ENCODE peak calls at places on chromosomes 12 and 14, in ten cellular contexts. X is Peyer's patch, M is tibial nerve, J is transverse colon, B is breast epithelium, K is stomach, E is adrenal gland, U is sigmoid colon, O is uterus, Z is spleen. H is an unnamed sample.

GRCh38 chr14:97978336-97978735 is 1181.2 kb downstream of the VRK1 start:
- DNase-seq in X (peak), J (peak), M (peak), O (peak), Z (peak), E (peak), U (peak), B (peak), K (peak), H (peak)

GRCh38 chr12:121523741-121524140 is 57.1 kb downstream of the KDM2B start:
- DNase-seq in M (no peak), J (no peak), E (no peak), B (no peak), O (no peak), U (no peak), Z (no peak), X (peak), K (no peak), H (no peak)

GRCh38 chr12:59142175-59142574 is 221.9 kb upstream of the LRIG3 start:
- DNase-seq in U (no peak), O (no peak), X (no peak), E (no peak), M (no peak), K (no peak), J (no peak), Z (no peak), B (no peak), H (no peak)

GRCh38 chr12:49138587-49138986 is 7.4 kb upstream of the TUBA1B start:
- DNase-seq in M (no peak), X (no peak), B (no peak), K (no peak), U (no peak), O (no peak), J (no peak), Z (no peak), E (no peak), H (no peak)

GRCh38 chr14:56855891-56856461 is 45.7 kb upstream of the OTX2 start:
- DNase-seq in O (no peak), B (no peak), U (no peak), E (no peak), K (peak), X (no peak), J (peak), M (no peak), Z (no peak), H (no peak)

GRCh38 chr14:51394391-51394790 is 154.3 kb downstream of the TMX1 start:
- DNase-seq in K (no peak), M (no peak), U (no peak), X (no peak), B (no peak), O (no peak), J (no peak), Z (no peak), E (no peak), H (no peak)

GRCh38 chr12:111173391-111174282 is 195.3 kb downstream of the PHETA1 start:
- DNase-seq in Z (no peak), U (no peak), O (no peak), M (no peak), E (no peak), K (no peak), J (no peak), X (no peak), B (no peak), H (no peak)

GRCh38 chr14:69980457-69981414 is 101.5 kb downstream of the SMOC1 start:
- DNase-seq in M (no peak), U (no peak), E (no peak), J (no peak), O (no peak), K (no peak), Z (no peak), X (no peak), B (peak), H (no peak)

GRCh38 chr14:102215071-102215470 is 75.4 kb downstream of the WDR20 start:
- DNase-seq in O (peak), K (no peak), J (no peak), M (peak), B (no peak), Z (no peak), U (peak), X (no peak), E (peak), H (no peak)

GRCh38 chr12:11829764-11830194 is 180.3 kb downstream of the ETV6 start:
- DNase-seq in K (no peak), Z (no peak), U (no peak), J (no peak), O (no peak), E (no peak), M (no peak), X (no peak), B (no peak), H (peak)

GRCh38 chr14:38405851-38406630 is 150.1 kb upstream of the CLEC14A start:
- DNase-seq in O (no peak), X (no peak), B (no peak), K (no peak), E (no peak), J (no peak), Z (no peak), M (no peak), U (no peak), H (no peak)

GRCh38 chr12:65944637-65945036 is 120.4 kb downstream of the HMGA2 start:
- DNase-seq in M (no peak), J (no peak), B (no peak), O (no peak), E (no peak), U (no peak), X (no peak), K (no peak), Z (no peak), H (no peak)

GRCh38 chr12:6195665-6196535 is 4.3 kb upstream of the CD9 start:
- DNase-seq in B (peak), O (peak), J (peak), K (peak), M (peak), E (peak), Z (peak), U (peak), X (peak), H (peak)

DNA sequence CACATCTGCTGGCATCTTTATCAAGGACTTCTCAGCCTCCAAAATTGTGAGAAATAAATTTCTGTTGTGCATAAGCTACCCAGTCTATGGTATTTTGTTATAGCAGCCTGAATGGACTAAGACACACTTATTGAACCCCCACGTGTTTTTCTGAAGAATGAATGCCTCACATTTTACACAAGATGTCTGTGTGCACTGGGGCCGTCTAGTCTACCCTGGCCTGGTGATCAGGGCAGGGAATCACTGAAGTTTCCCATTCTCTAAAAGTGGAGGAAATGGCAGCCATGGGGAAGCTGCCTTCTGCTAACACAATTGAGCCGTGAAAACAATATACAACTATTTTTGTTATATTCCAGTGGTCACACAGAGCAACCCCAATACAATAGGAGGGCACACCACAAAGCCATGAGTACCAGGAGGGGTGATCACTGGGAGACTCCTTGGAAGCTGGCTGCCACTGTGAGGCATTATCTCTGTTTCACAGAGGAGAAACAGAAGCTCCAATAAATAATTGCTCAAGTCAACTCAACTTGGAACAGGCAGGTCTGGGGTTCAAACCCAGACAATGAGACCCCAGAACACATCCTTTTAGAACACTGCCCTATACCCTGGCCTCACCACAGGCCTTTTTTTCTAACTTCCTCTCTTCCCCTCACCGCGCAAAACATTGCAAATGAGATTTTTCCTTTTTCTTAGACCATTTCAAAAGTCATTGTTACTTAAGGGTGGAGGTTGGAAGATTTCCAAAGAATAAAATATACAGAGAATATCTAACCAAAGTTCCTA is 18.3 kb upstream of the LTA4H start:
- DNase-seq in O (no peak), X (no peak), K (no peak), Z (no peak), U (no peak), E (no peak), J (no peak), B (no peak), M (no peak), H (no peak)
- H3K27ac ChIP-seq in O (peak), X (no peak), K (peak), Z (peak), U (no peak), E (no peak), J (peak), B (peak), M (peak), H (no peak)

GRCh38 chr12:107624493-107624892 is 61.1 kb upstream of the PWP1 start:
- DNase-seq in O (no peak), B (no peak), K (no peak), J (no peak), Z (no peak), E (no peak), U (no peak), X (no peak), M (no peak), H (no peak)
- TF ChIP-seq POLR2A in O (no peak), B (no peak), K (no peak), J (no peak), Z (no peak), E (no peak), U (no peak), X (no peak), M (no peak), H (no peak)

DNA sequence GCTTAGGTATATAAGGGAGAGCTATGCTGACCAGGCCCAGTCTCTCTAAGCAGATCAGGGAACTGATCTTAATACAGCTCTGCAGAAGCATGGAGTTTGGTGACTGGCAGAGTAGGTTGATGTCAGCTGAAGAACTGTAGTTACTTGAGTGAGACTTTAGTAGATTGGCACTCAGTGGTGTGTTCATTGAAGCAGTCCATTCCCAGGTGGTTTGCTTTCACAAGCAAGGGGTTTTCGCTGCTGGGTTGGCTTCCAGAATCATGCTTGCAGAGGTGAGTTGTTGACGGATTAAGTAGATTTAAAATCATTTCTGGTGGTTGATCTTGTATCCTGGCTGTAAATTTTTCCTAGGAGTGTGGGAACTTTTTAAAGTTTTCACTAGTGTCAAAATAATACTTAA is 6.5 kb upstream of the DHRS7 start:
- DNase-seq in X (no peak), E (no peak), K (no peak), U (no peak), B (no peak), O (no peak), Z (no peak), J (no peak), M (no peak), H (no peak)
- H3K27ac ChIP-seq in X (no peak), E (no peak), K (no peak), U (no peak), B (no peak), O (no peak), Z (no peak), J (no peak), M (no peak), H (no peak)

GRCh38 chr14:24368562-24369252 is 723 bp downstream of the NFATC4 start:
- DNase-seq in U (peak), B (peak), K (no peak), M (peak), E (peak), X (peak), J (peak), O (peak), Z (peak), H (peak)
- TF ChIP-seq POLR2A in U (no peak), B (no peak), K (no peak), M (peak), E (no peak), X (no peak), J (no peak), O (peak), Z (no peak), H (peak)

DNA sequence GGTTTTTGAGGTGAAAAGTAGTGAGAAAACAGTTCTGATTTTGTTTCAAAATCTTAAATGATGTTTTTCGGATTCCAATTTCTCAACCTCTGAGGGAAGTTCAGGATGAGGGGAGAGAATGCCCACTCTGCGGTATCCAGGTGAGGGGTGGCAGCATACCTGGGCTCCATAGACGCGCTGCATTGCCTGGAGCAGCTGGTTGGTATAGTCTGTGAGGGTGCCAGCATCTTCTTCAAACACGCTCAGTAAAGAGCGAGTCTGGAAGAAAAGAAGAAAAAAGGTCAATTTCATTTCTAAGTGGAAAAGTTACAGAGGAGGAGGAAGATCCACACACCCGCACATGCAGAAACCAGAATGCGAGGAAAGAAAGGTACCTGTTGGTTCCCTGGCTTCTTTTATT is 7.0 kb downstream of the APPL2 start:
- DNase-seq in B (no peak), M (no peak), U (no peak), K (no peak), J (no peak), X (no peak), O (no peak), Z (no peak), E (no peak), H (no peak)
- H3K27ac ChIP-seq in B (peak), M (peak), U (no peak), K (peak), J (peak), X (peak), O (peak), Z (peak), E (no peak), H (no peak)

GRCh38 chr12:104456950-104457745 is 400 bp downstream of the CHST11 start:
- DNase-seq in M (peak), B (peak), U (peak), K (peak), J (peak), Z (peak), X (peak), O (peak), E (peak), H (peak)

GRCh38 chr12:104460041-104460757 is 3.5 kb downstream of the CHST11 start:
- DNase-seq in X (no peak), M (no peak), K (no peak), Z (no peak), U (no peak), E (no peak), O (no peak), B (no peak), J (no peak), H (no peak)

GRCh38 chr12:104457746-104458644 is 1.2 kb downstream of the CHST11 start:
- DNase-seq in K (peak), X (peak), E (peak), U (peak), M (no peak), Z (peak), J (peak), B (no peak), O (peak), H (peak)

GRCh38 chr12:104459556-104459909 is 2.8 kb downstream of the CHST11 start:
- DNase-seq in J (no peak), B (no peak), O (no peak), Z (no peak), K (no peak), X (no peak), M (no peak), E (no peak), U (no peak), H (no peak)

GRCh38 chr12:104458645-104459555 is 2.2 kb downstream of the CHST11 start:
- DNase-seq in J (peak), E (peak), M (peak), K (no peak), U (no peak), O (no peak), B (no peak), X (peak), Z (peak), H (no peak)
- TF ChIP-seq POLR2A in J (no peak), E (no peak), M (no peak), K (no peak), U (no peak), O (no peak), B (no peak), X (no peak), Z (no peak), H (no peak)

GRCh38 chr12:45725631-45726593 is 3.6 kb upstream of the ARID2 start:
- DNase-seq in M (peak), K (no peak), E (peak), Z (peak), J (peak), B (no peak), U (no peak), O (no peak), X (peak), H (no peak)
- H3K27ac ChIP-seq in M (peak), K (peak), E (peak), Z (peak), J (peak), B (peak), U (peak), O (peak), X (peak), H (peak)

GRCh38 chr14:67619446-67620216 is at the start of gene ARG2:
- DNase-seq in Z (peak), B (peak), K (peak), J (peak), O (peak), E (peak), M (peak), U (peak), X (peak), H (peak)
- TF ChIP-seq POLR2A in Z (no peak), B (peak), K (peak), J (peak), O (peak), E (peak), M (peak), U (peak), X (peak), H (peak)

GRCh38 chr14:57983235-57983634 is 117.3 kb upstream of the SLC35F4 start:
- DNase-seq in Z (no peak), U (no peak), K (no peak), E (no peak), B (no peak), X (no peak), J (no peak), O (no peak), M (no peak), H (no peak)

GRCh38 chr14:57987596-57988300 is 121.9 kb upstream of the SLC35F4 start:
- DNase-seq in M (no peak), X (no peak), J (no peak), U (no peak), B (no peak), Z (no peak), E (no peak), O (no peak), K (no peak), H (no peak)

GRCh38 chr14:57988445-57988844 is 122.6 kb upstream of the SLC35F4 start:
- DNase-seq in O (no peak), Z (no peak), B (no peak), U (no peak), X (no peak), J (no peak), M (no peak), K (no peak), E (no peak), H (no peak)

GRCh38 chr14:57982802-57983201 is 116.9 kb upstream of the SLC35F4 start:
- DNase-seq in X (no peak), O (no peak), B (no peak), Z (peak), K (no peak), E (peak), U (no peak), J (no peak), M (no peak), H (peak)

DNA sequence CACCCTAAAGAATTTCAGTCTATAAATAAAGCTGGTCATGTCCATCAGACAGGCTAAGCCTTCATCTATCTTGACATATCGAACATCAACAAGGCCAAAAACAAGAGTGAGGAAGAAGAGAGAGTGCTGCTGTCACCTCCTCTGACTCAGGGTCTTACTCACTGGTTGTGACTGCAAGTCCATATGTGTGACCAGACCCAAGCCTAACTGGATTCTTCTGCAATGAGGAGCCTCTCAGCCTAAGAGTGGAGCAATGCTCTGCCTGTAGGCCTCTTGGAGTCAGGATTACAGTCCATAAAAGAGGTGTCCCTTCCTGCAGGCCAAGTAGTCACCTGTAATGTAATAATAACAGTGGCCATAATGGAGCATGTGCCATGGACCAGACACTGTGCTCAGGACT is 121.2 kb upstream of the SLC35F4 start:
- DNase-seq in M (no peak), K (no peak), Z (no peak), X (no peak), E (no peak), U (no peak), J (no peak), O (no peak), B (no peak), H (no peak)
- H3K27ac ChIP-seq in M (no peak), K (no peak), Z (no peak), X (no peak), E (no peak), U (no peak), J (no peak), O (no peak), B (no peak), H (no peak)